ENCODE peak calls at places on chromosomes 2 and 18, in six cellular contexts. B, Y, M, T, P and F are unnamed samples.

GRCh38 chr2:69203166-69203985 is 183.7 kb downstream of the GFPT1 start:
- DNase-seq in M (peak), T (no peak), B (no peak), P (no peak), Y (no peak), F (no peak)

GRCh38 chr2:176445831-176446433 is 176.7 kb downstream of the MTX2 start:
- DNase-seq in T (no peak), Y (no peak), M (peak), B (no peak), P (peak), F (no peak)

GRCh38 chr18:13836559-13836958 is 12.6 kb downstream of the MC5R start:
- DNase-seq in B (peak), P (no peak), M (no peak), Y (no peak), T (no peak), F (no peak)

GRCh38 chr2:53129851-53130250 is 637.8 kb upstream of the CHAC2 start:
- DNase-seq in T (no peak), M (peak), B (peak), Y (no peak), P (peak), F (peak)

GRCh38 chr2:85789271-85789670 is 35.5 kb downstream of the ATOH8 start:
- DNase-seq in Y (no peak), P (no peak), M (no peak), B (no peak), T (peak), F (no peak)

GRCh38 chr2:225124311-225124832 is 82.1 kb upstream of the DOCK10 start:
- DNase-seq in P (no peak), T (no peak), Y (no peak), M (no peak), B (no peak), F (no peak)

GRCh38 chr2:75241696-75242095 is 42.4 kb upstream of the TACR1 start:
- DNase-seq in B (peak), Y (no peak), P (no peak), M (peak), T (no peak), F (no peak)

GRCh38 chr2:177611310-177611886 is 218.8 kb downstream of the AGPS start:
- DNase-seq in Y (no peak), B (peak), M (no peak), T (no peak), P (no peak), F (no peak)

GRCh38 chr2:23380562-23381065 is 4.4 kb upstream of the KLHL29 start:
- DNase-seq in B (peak), M (peak), T (no peak), P (no peak), Y (no peak), F (no peak)

GRCh38 chr2:235098273-235098672 is 146.5 kb downstream of the SH3BP4 start:
- DNase-seq in P (no peak), T (no peak), M (no peak), Y (no peak), B (no peak), F (no peak)

GRCh38 chr2:201918981-201919380 is 112.6 kb downstream of the CDK15 start:
- DNase-seq in M (no peak), B (no peak), Y (no peak), P (no peak), T (no peak), F (no peak)

GRCh38 chr2:218074031-218074430 is 5.0 kb downstream of the RUFY4 start:
- DNase-seq in P (no peak), B (peak), Y (peak), T (no peak), M (peak), F (no peak)

GRCh38 chr2:148643998-148644884 is at the start of gene EPC2:
- DNase-seq in T (peak), P (peak), Y (peak), B (peak), M (peak), F (peak)

GRCh38 chr2:95388091-95388692 is 14.3 kb upstream of the FAHD2A start:
- DNase-seq in M (no peak), P (no peak), T (no peak), Y (no peak), B (no peak), F (no peak)

GRCh38 chr2:239394978-239395377 is 5.8 kb downstream of the HDAC4 start:
- DNase-seq in M (no peak), P (no peak), T (no peak), B (no peak), Y (no peak), F (no peak)

GRCh38 chr2:236168110-236169067 is at the start of gene GBX2:
- DNase-seq in Y (no peak), M (peak), P (no peak), B (no peak), T (peak), F (no peak)

GRCh38 chr2:15579641-15580040 is 12.0 kb upstream of the DDX1 start:
- DNase-seq in P (no peak), M (no peak), Y (no peak), T (no peak), B (no peak), F (no peak)

GRCh38 chr18:59561596-59561995 is 135.6 kb downstream of the CCBE1 start:
- DNase-seq in P (no peak), Y (no peak), T (no peak), M (peak), B (no peak), F (no peak)

GRCh38 chr2:98479959-98480524 is 35.4 kb downstream of the INPP4A start:
- DNase-seq in M (peak), T (peak), P (no peak), B (peak), Y (peak), F (peak)

GRCh38 chr2:230865766-230866703 is 1.3 kb downstream of the ITM2C start:
- DNase-seq in T (peak), B (no peak), M (peak), Y (no peak), P (no peak), F (no peak)

GRCh38 chr2:184558713-184559464 is 39.4 kb upstream of the ZNF804A start:
- DNase-seq in T (no peak), M (no peak), Y (no peak), B (no peak), P (no peak), F (no peak)

GRCh38 chr2:44974064-44974715 is 32.7 kb downstream of the SIX3 start:
- DNase-seq in M (peak), T (no peak), P (no peak), Y (no peak), B (peak), F (no peak)

GRCh38 chr18:3051718-3052410 is 38.9 kb upstream of the LPIN2 start:
- DNase-seq in T (no peak), P (no peak), Y (no peak), B (peak), M (no peak), F (peak)

GRCh38 chr2:30422437-30422805 is 24.6 kb upstream of the LCLAT1 start:
- DNase-seq in Y (peak), P (no peak), B (peak), M (no peak), T (no peak), F (no peak)

GRCh38 chr2:129673234-129673633 is 306.2 kb upstream of the RAB6C start:
- DNase-seq in Y (no peak), T (no peak), M (no peak), P (no peak), B (no peak), F (no peak)

GRCh38 chr2:121338281-121338680 is 53.3 kb upstream of the TFCP2L1 start:
- DNase-seq in Y (no peak), P (no peak), M (no peak), B (no peak), T (no peak), F (no peak)

GRCh38 chr2:44126106-44126797 is 42.4 kb upstream of the PPM1B start:
- DNase-seq in T (no peak), M (no peak), P (no peak), Y (no peak), B (peak), F (no peak)

GRCh38 chr2:187224989-187225388 is 223.1 kb downstream of the CALCRL start:
- DNase-seq in Y (no peak), M (peak), B (no peak), P (no peak), T (no peak), F (no peak)

GRCh38 chr2:135157856-135158255 is 105.8 kb downstream of the RAB3GAP1 start:
- DNase-seq in M (no peak), Y (no peak), B (no peak), P (no peak), T (no peak), F (no peak)

GRCh38 chr18:6920099-6920955 is 190.8 kb downstream of the ARHGAP28 start:
- DNase-seq in Y (no peak), B (peak), M (peak), T (no peak), P (peak), F (peak)

GRCh38 chr2:162153608-162154224 is 1.7 kb upstream of the GCG start:
- DNase-seq in Y (no peak), M (peak), P (no peak), B (peak), T (no peak), F (peak)

GRCh38 chr2:227509086-227509485 is 37.1 kb downstream of the AGFG1 start:
- DNase-seq in P (no peak), Y (no peak), B (no peak), M (no peak), T (no peak), F (no peak)

GRCh38 chr18:43279015-43279758 is 1.9 kb upstream of the SYT4 start:
- DNase-seq in M (peak), Y (no peak), B (peak), T (no peak), P (no peak), F (peak)

GRCh38 chr2:128306081-128306930 is 12.4 kb downstream of the HS6ST1 start:
- DNase-seq in M (peak), Y (peak), B (peak), P (peak), T (peak), F (peak)
- TF ChIP-seq CTCF in M (peak), Y (no peak), B (peak), P (peak), T (no peak), F (peak)

DNA sequence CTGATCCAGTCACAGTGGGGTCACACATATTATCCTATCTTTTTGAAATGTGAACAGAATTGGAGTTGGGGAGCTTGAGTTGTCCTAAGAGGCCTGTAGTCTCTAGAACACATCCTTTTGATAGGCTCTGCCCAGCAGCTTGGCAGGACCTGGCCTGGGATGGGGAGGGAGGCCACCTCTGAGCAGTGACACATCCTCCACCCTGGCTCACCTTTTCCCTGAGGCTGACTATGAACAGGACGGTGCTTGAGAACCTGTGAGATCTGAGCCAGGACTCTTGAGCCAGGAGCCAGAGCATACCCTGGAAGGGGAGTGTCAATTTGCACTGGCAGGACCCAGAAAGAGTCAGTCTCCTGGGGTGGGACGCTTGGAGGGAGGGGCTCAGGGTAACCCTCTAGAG is 17.7 kb upstream of the ATP6V1B1 start:
- DNase-seq in B (no peak), T (peak), M (no peak), P (no peak), Y (no peak), F (no peak)
- TF ChIP-seq CTCF in B (no peak), T (no peak), M (no peak), P (no peak), Y (no peak), F (no peak)

GRCh38 chr2:42102606-42103450 is 55.0 kb downstream of the PKDCC start:
- DNase-seq in Y (peak), T (peak), B (no peak), M (peak), P (no peak), F (no peak)
- TF ChIP-seq CTCF in Y (no peak), T (no peak), B (no peak), M (no peak), P (no peak), F (no peak)

GRCh38 chr2:155310589-155310988 is 612.1 kb downstream of the KCNJ3 start:
- DNase-seq in P (no peak), Y (no peak), B (peak), M (peak), T (no peak), F (peak)
- TF ChIP-seq CTCF in P (no peak), Y (peak), B (peak), M (no peak), T (peak), F (peak)

GRCh38 chr2:11155326-11156059 is at the start of gene SLC66A3:
- DNase-seq in T (no peak), M (peak), B (peak), Y (peak), P (peak), F (peak)

GRCh38 chr2:11157296-11157695 is 2.0 kb downstream of the SLC66A3 start:
- DNase-seq in Y (no peak), M (no peak), P (no peak), B (no peak), T (no peak), F (no peak)

GRCh38 chr2:11156396-11157075 is 1.3 kb downstream of the SLC66A3 start:
- DNase-seq in B (no peak), P (no peak), Y (no peak), M (no peak), T (no peak), F (no peak)

GRCh38 chr2:11152591-11152990 is 2.7 kb upstream of the SLC66A3 start:
- DNase-seq in Y (no peak), B (no peak), P (no peak), T (no peak), M (no peak), F (no peak)

DNA sequence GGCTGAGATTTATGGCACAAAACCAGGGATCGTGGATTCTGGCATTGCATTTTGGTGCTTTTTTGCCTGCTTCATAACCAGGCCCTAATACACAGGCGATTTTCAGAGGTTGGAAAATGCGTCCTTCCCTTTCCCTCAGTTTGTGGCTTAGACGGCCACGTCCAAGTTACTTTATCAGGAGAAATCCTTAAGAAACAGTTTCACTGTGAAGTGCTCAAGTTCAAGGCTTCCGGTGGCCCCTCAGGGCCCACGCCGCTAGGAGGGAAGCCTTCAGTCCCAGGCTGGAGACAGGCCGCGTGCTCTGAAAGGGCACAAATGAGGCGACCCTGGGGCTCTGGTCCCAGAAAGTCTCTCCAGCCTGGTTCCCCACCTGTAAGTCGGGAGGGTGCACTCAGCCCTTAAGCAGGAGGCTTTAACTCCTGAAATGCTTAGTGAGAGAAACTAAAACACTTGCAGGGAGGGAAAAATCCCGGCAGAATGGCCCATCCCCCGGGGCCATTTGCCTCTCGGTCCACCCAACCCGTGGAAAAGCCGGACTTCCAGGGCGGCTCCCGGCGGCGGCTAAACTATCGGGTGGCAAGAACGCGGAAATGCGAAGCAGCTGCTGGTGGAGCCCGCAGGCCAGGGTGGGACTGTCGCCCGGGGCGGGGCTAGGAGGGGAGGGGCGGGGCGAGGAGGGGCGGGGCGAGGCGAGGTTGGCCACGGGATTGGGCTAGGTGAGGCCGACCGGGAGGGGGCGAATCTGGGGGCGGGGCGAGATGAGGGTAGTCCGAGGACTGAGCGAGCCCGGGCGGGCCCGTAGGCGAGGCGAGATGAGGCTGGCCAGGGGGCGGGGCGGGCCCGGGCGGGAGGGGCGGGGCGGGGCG is 574 bp upstream of the SLC66A3 start:
- DNase-seq in P (peak), T (peak), B (peak), M (peak), Y (peak), F (peak)
- TF ChIP-seq CTCF in P (no peak), T (no peak), B (no peak), M (no peak), Y (no peak), F (no peak)

DNA sequence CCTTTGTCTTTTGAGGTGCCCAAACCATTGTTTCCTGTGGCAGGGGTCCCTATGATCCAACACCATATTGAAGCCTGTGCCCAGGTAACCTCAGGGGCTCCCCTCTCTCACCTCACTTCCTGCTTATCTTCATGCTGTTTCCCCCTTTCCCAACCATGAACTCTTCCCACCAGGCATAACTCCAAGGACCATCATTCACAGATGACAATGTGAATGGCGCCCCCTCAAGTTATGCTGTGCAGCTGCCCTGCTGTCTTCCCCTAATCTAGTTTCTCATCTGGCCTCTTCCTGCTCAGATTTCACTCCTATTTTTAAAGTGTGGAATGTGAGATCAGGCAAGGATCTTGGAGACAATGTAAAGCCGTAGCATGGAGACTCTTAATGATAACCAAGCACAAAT is 1.4 kb downstream of the GMPPA start:
- DNase-seq in Y (no peak), P (no peak), M (peak), B (no peak), T (no peak), F (no peak)
- TF ChIP-seq CTCF in Y (no peak), P (peak), M (peak), B (no peak), T (no peak), F (peak)

GRCh38 chr2:65043001-65043400 is 13.2 kb upstream of the CEP68 start:
- DNase-seq in P (no peak), Y (no peak), B (no peak), M (no peak), T (no peak), F (no peak)
- TF ChIP-seq CTCF in P (no peak), Y (no peak), B (no peak), M (no peak), T (no peak), F (no peak)

DNA sequence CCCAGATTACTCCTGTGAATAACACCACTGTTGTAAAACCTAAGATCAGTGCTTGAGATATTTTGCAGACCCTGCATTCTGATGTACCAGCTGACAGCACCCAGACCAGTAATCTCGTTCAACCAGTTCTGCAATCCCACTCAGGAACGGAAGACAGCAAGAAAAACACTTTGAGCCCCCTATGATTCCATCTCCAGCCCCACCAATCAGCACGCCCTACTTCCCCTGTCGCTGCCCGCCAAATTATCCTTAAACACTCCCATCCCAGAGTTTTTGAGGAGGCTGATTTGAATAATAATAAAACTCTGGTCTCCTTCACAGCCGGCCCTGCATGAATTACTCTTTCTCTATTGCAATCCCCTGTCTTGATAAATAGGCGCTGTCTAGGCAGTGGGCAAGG is 173.9 kb upstream of the CDH2 start:
- DNase-seq in M (no peak), T (no peak), B (no peak), Y (no peak), P (no peak), F (no peak)
- TF ChIP-seq CTCF in M (no peak), T (no peak), B (no peak), Y (no peak), P (no peak), F (no peak)

GRCh38 chr18:75125359-75126331 is 83.3 kb downstream of the PTGR3 start:
- DNase-seq in M (no peak), B (no peak), Y (no peak), P (no peak), T (no peak), F (no peak)
- TF ChIP-seq CTCF in M (no peak), B (no peak), Y (no peak), P (peak), T (no peak), F (no peak)